ENCODE peak calls at places on chromosomes 12 and 14, in nine cellular contexts. Z is A549, I is fibroblast of the aortic adventitia, J is WTC11, L is GM20000, O is tibial nerve, B is HFF-Myc, W is left lung, E is fibroblast of pulmonary artery. K is an unnamed sample.

GRCh38 chr12:109723311-109723791 is 9.7 kb downstream of the FAM222A start:
- DNase-seq in L (no peak), Z (no peak), E (no peak), I (no peak), W (no peak), B (no peak), J (no peak), O (no peak), K (no peak)

GRCh38 chr12:1551496-1551895 is 42.9 kb downstream of the FBXL14 start:
- DNase-seq in L (no peak), W (no peak), Z (no peak), E (no peak), I (no peak), O (no peak), B (no peak), J (no peak), K (no peak)

GRCh38 chr12:14167005-14167628 is 185.7 kb upstream of the GRIN2B start:
- DNase-seq in I (peak; percentile 63), J (peak; percentile 61), L (peak; percentile 73), W (no peak), E (peak; percentile 63), O (peak; percentile 62), B (peak; percentile 14), Z (peak; percentile 60), K (peak; percentile 48)

GRCh38 chr14:102500190-102500661 is 9.3 kb downstream of the ANKRD9 start:
- DNase-seq in L (no peak), B (peak; percentile 73), E (peak; percentile 96), J (no peak), W (peak; percentile 83), Z (no peak), I (peak; percentile 96), O (peak; percentile 65), K (peak; percentile 33)

GRCh38 chr12:54033106-54033979 is 493 bp downstream of the HOXC5 start:
- DNase-seq in W (no peak), O (no peak), E (no peak), Z (peak; percentile 53), J (no peak), B (no peak), I (peak; percentile 32), L (no peak), K (no peak)

GRCh38 chr12:14771651-14772137 is 31.6 kb downstream of the WBP11 start:
- DNase-seq in W (no peak), J (peak; percentile 23), E (no peak), O (no peak), Z (peak; percentile 27), B (no peak), L (peak; percentile 25), I (no peak), K (peak; percentile 44)

GRCh38 chr12:114866331-114866730 is 182.4 kb upstream of the TBX3 start:
- DNase-seq in L (no peak), Z (no peak), I (no peak), E (no peak), B (no peak), W (no peak), J (no peak), O (no peak), K (no peak)

GRCh38 chr14:100037351-100037750 is 27.9 kb upstream of the EVL start:
- DNase-seq in Z (no peak), I (peak; percentile 65), B (no peak), J (no peak), E (peak; percentile 67), L (no peak), O (no peak), W (no peak), K (no peak)

GRCh38 chr12:105492591-105492990 is 162.1 kb downstream of the C12orf75 start:
- DNase-seq in I (peak; percentile 83), J (no peak), O (no peak), E (peak; percentile 29), B (peak; percentile 42), L (no peak), Z (no peak), W (no peak), K (no peak)

GRCh38 chr14:103448097-103448496 is 62.9 kb downstream of the MARK3 start:
- DNase-seq in B (no peak), W (no peak), I (no peak), Z (no peak), O (no peak), E (no peak), J (no peak), L (no peak), K (no peak)

GRCh38 chr14:77245820-77246219 is 25.2 kb downstream of the NGB start:
- DNase-seq in J (no peak), E (no peak), L (no peak), O (no peak), W (no peak), I (no peak), Z (no peak), B (no peak), K (no peak)
- TF ChIP-seq CTCF in J (peak; percentile 35), E (no peak), L (no peak), O (no peak), W (no peak), I (no peak), Z (no peak), B (no peak), K (no peak)

GRCh38 chr12:98574110-98574509 is 19.4 kb upstream of the SLC25A3 start:
- DNase-seq in O (no peak), L (no peak), J (no peak), I (no peak), B (no peak), E (no peak), Z (peak; percentile 58), W (no peak), K (no peak)

GRCh38 chr12:98575013-98575412 is 18.5 kb upstream of the SLC25A3 start:
- DNase-seq in B (no peak), J (no peak), Z (no peak), L (no peak), W (no peak), E (no peak), O (no peak), I (no peak), K (no peak)

GRCh38 chr12:98572010-98572409 is 21.5 kb upstream of the SLC25A3 start:
- DNase-seq in I (no peak), O (no peak), E (peak; percentile 6), W (no peak), B (no peak), Z (peak; percentile 29), J (no peak), L (no peak), K (no peak)
- TF ChIP-seq CTCF in I (peak; percentile 42), O (no peak), E (peak; percentile 43), W (no peak), B (peak; percentile 35), Z (no peak), J (no peak), L (no peak), K (no peak)

DNA sequence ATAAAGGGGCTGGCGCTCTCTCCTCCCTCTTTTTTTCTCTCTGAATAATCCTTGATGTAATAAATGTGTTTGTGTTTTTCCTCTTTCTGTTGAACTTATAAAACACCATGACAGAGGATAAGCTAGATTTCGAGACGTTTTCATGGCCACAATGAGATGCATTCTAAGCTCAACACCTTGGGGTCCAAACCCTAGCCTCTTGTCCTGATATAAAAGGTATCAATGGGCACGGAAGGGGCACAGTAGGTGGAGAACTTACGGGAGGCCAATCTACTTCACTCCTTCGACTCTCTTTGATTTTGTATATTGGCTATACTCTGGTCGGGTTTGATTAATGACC is 6.0 kb upstream of the ALX1 start:
- DNase-seq in L (no peak), J (no peak), Z (no peak), E (no peak), I (no peak), O (no peak), W (no peak), B (no peak), K (no peak)
- TF ChIP-seq CTCF in L (no peak), J (no peak), Z (no peak), E (no peak), I (no peak), O (no peak), W (no peak), B (no peak), K (no peak)

DNA sequence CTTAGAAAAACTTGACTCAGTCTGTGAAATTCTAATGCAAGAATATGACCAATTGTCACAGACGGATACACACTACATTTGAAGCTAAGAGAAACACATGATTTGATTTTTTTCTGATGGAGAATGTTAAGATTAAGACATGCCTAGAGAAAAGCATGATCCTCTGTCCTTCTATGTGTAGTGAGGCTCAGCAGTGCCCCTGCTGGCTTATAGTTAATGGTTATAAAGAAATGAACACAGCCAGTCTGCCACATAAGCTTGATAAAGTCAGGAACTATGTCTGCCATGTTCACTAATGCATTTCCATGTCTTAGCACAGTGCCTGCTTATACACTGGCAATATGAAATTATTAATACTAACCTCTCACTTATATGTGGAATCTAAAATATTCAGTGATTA is 168.1 kb upstream of the DAAM1 start:
- DNase-seq in I (peak; percentile 52), E (peak; percentile 57), L (no peak), O (peak; percentile 31), Z (peak; percentile 48), B (no peak), J (no peak), W (no peak), K (peak; percentile 7)
- TF ChIP-seq CTCF in I (peak; percentile 54), E (peak; percentile 67), L (no peak), O (no peak), Z (peak; percentile 31), B (peak; percentile 50), J (no peak), W (no peak), K (peak; percentile 22)

DNA sequence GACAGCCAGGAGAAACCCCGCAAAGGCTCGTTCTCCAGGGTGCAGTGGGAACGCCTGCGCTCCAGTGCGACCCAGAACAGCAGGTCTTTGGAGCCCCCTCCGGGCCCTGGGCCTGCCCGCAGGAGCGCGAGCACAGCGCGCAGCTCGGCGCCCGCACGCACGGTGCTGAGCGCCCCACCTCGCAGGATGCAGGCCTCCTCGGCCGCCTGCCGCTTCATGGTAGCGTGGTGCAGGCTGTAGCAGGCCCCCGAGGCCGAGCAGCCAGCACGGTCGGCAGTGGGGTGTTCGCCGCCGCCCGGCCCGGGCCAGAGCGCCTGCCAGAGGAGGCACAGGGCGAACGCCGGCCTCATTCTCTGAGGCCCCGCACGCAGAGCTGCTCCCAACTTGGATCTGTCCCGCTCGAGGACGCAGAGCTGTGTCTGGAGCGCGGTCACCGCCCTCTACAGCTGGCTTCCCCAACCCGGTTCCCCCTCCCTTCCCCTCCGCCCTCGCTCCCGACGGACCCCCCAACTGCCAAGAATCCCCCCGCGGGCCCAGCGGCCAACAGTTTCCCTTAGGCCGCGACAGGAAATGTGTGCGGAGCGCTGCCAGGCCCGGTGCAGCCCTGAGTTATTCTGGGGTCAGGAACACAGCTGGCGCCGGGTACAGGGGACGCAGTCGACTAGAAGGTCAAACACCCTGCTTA is at the start of gene CLEC14A:
- DNase-seq in I (no peak), L (no peak), J (peak; percentile 50), W (peak; percentile 36), B (no peak), Z (no peak), E (no peak), O (peak; percentile 7), K (peak; percentile 15)
- TF ChIP-seq CTCF in I (no peak), L (no peak), J (no peak), W (no peak), B (no peak), Z (no peak), E (no peak), O (no peak), K (no peak)

GRCh38 chr14:106605548-106606448 is 1079.4 kb downstream of the TMEM121 start:
- DNase-seq in W (peak; percentile 36), E (no peak), Z (peak; percentile 24), O (no peak), J (no peak), L (peak; percentile 81), B (no peak), I (no peak), K (peak; percentile 94)
- TF ChIP-seq CTCF in W (peak; percentile 27), E (no peak), Z (no peak), O (no peak), J (no peak), L (peak; percentile 73), B (peak; percentile 4), I (no peak), K (peak; percentile 75)